ENCODE peak calls at places on chromosomes 12 and 14, in ten cellular contexts. O is stimulated activated CD4-positive, alpha-beta T cell treated with anti-CD3 and anti-CD28 coated beads, Interleukin-1b, Interleukin-23, amount 100 ng/mL, for 24 hours; V is WTC11; F is NT2/D1; T is bronchial epithelial cell; A is H54; M is NB4; U is activated T-cell treated with anti-CD3 and anti-CD28 coated beads for 1 hour; X is right atrium auricular region; W is lower leg skin. L is an unnamed sample.

GRCh38 chr14:94673781-94674231 is 61.6 kb downstream of the SERPINA3 start:
- DNase-seq in M (no peak), U (no peak), W (peak; percentile 75), A (no peak), V (no peak), X (no peak), O (no peak), T (no peak), F (no peak), L (no peak)

GRCh38 chr12:122978507-122978955 is 1.9 kb upstream of the ARL6IP4 start:
- DNase-seq in O (no peak), M (no peak), V (no peak), W (no peak), U (no peak), A (no peak), T (no peak), F (no peak), X (no peak), L (no peak)

GRCh38 chr12:93645702-93646101 is 31.5 kb upstream of the CRADD start:
- DNase-seq in A (peak; percentile 30), T (peak; percentile 46), O (no peak), M (no peak), X (no peak), V (no peak), W (no peak), U (no peak), F (no peak), L (no peak)

GRCh38 chr12:68414988-68415387 is 82.8 kb upstream of the MDM1 start:
- DNase-seq in A (no peak), O (no peak), W (no peak), V (no peak), M (no peak), T (no peak), X (no peak), F (no peak), U (no peak), L (no peak)

GRCh38 chr12:6827982-6828670 is at the start of gene P3H3:
- DNase-seq in T (peak; percentile 19), X (no peak), F (peak; percentile 89), W (peak; percentile 87), O (no peak), U (no peak), A (peak; percentile 77), M (peak; percentile 34), V (peak; percentile 53), L (peak; percentile 93)

GRCh38 chr12:509494-509893 is 49.8 kb downstream of the B4GALNT3 start:
- DNase-seq in F (no peak), W (peak; percentile 53), U (no peak), X (no peak), O (no peak), V (no peak), M (no peak), T (peak; percentile 77), A (peak; percentile 42), L (peak; percentile 48)

GRCh38 chr12:6829532-6830220 is 1.5 kb downstream of the P3H3 start:
- DNase-seq in A (no peak), T (peak; percentile 30), U (no peak), O (no peak), V (peak; percentile 47), F (no peak), X (no peak), W (peak; percentile 87), M (no peak), L (no peak)

GRCh38 chr12:105480162-105480561 is 149.7 kb downstream of the C12orf75 start:
- DNase-seq in X (no peak), V (no peak), T (no peak), F (peak; percentile 48), M (no peak), O (no peak), W (no peak), U (no peak), A (no peak), L (no peak)

GRCh38 chr12:99529966-99530365 is 117.6 kb upstream of the GARIN6 start:
- DNase-seq in U (no peak), O (no peak), V (no peak), M (no peak), F (no peak), T (no peak), W (no peak), X (no peak), A (no peak), L (no peak)

GRCh38 chr12:49369723-49370145 is 2.5 kb downstream of the SPATS2 start:
- DNase-seq in X (no peak), O (no peak), W (no peak), M (peak; percentile 62), V (peak; percentile 28), T (peak; percentile 40), U (no peak), A (no peak), F (no peak), L (peak; percentile 56)

GRCh38 chr14:72518809-72519377 is 375.0 kb downstream of the DPF3 start:
- DNase-seq in W (no peak), M (peak; percentile 53), T (no peak), F (no peak), O (peak; percentile 19), X (peak; percentile 36), A (no peak), V (no peak), U (no peak), L (no peak)

GRCh38 chr12:126487581-126487980 is 1422.3 kb downstream of the AACS start:
- DNase-seq in O (no peak), M (no peak), A (no peak), U (no peak), F (no peak), W (no peak), T (no peak), X (no peak), V (no peak), L (no peak)

GRCh38 chr12:6538420-6539275 is 4.3 kb downstream of the GAPDH start:
- DNase-seq in M (peak; percentile 73), U (no peak), A (no peak), V (no peak), W (no peak), O (peak; percentile 34), T (peak; percentile 59), F (no peak), X (no peak), L (peak; percentile 65)

GRCh38 chr14:90381011-90381790 is 15.6 kb upstream of the CALM1 start:
- DNase-seq in U (no peak), M (no peak), O (no peak), T (no peak), W (no peak), F (no peak), A (no peak), X (no peak), V (no peak), L (no peak)

GRCh38 chr12:89977356-89978185 is 268.9 kb upstream of the ATP2B1 start:
- DNase-seq in X (no peak), W (no peak), A (no peak), O (no peak), F (no peak), M (no peak), V (no peak), U (no peak), T (no peak), L (no peak)

GRCh38 chr12:93361159-93361919 is 16.4 kb upstream of the NUDT4 start:
- DNase-seq in M (no peak), X (peak; percentile 69), U (no peak), O (no peak), W (peak; percentile 81), V (no peak), F (no peak), T (peak; percentile 22), A (no peak), L (no peak)

GRCh38 chr12:125228519-125229260 is 163.5 kb downstream of the AACS start:
- DNase-seq in U (no peak), T (no peak), M (no peak), W (no peak), V (peak; percentile 26), O (no peak), A (no peak), F (no peak), X (no peak), L (peak; percentile 77)

GRCh38 chr12:10293151-10293550 is 14.5 kb upstream of the KLRD1 start:
- DNase-seq in O (no peak), W (no peak), V (no peak), X (no peak), M (no peak), A (no peak), F (no peak), U (no peak), T (no peak), L (no peak)

GRCh38 chr12:51822956-51823355 is 25.6 kb downstream of the FIGNL2 start:
- DNase-seq in M (no peak), O (no peak), W (no peak), U (no peak), V (no peak), A (no peak), T (no peak), F (no peak), X (no peak), L (no peak)

GRCh38 chr14:68470361-68470760 is 322.5 kb downstream of the ZFP36L1 start:
- DNase-seq in X (no peak), O (no peak), T (peak; percentile 44), M (no peak), F (no peak), U (no peak), V (no peak), A (no peak), W (no peak), L (no peak)

GRCh38 chr14:72111921-72112320 is 179.7 kb downstream of the RGS6 start:
- DNase-seq in T (no peak), O (no peak), X (no peak), U (no peak), A (no peak), V (no peak), M (no peak), F (no peak), W (no peak), L (no peak)

GRCh38 chr14:31363331-31364073 is 56.8 kb downstream of the HEATR5A start:
- DNase-seq in X (no peak), V (no peak), O (no peak), F (no peak), W (no peak), A (no peak), M (no peak), U (no peak), T (no peak), L (no peak)

L was measured in H7.